ENCODE peak calls at places on chromosomes 4 and X, in five cellular contexts. P, D, O, R and Y are unnamed samples.

GRCh38 chr4:174357321-174357720 is 73.6 kb downstream of the CEP44 start:
- DNase-seq in P (no peak), D (no peak), O (no peak), R (no peak), Y (no peak)

GRCh38 chr4:13535708-13536361 is 8.5 kb downstream of the NKX3-2 start:
- DNase-seq in P (peak), D (no peak), O (no peak), R (no peak), Y (no peak)

GRCh38 chr4:25424539-25425228 is 47.6 kb downstream of the ANAPC4 start:
- DNase-seq in P (no peak), D (no peak), O (no peak), R (no peak), Y (no peak)

GRCh38 chr4:159722052-159722451 is 619.2 kb downstream of the RAPGEF2 start:
- DNase-seq in P (no peak), D (no peak), O (no peak), R (no peak), Y (no peak)

GRCh38 chrX:108070891-108071290 is 20.5 kb downstream of the PSMD10 start:
- DNase-seq in P (no peak), D (no peak), O (no peak), R (no peak), Y (no peak)

GRCh38 chr4:184649026-184649970 is at the start of the genes CASP3 and PRIMPOL:
- DNase-seq in P (peak), D (peak), O (peak), R (peak), Y (peak)

GRCh38 chrX:113009837-113010236 is 169.2 kb upstream of the AMOT start:
- DNase-seq in P (no peak), D (no peak), O (no peak), R (no peak), Y (no peak)

GRCh38 chr4:168550071-168550766 is 53.4 kb downstream of the PALLD start:
- DNase-seq in P (no peak), D (no peak), O (no peak), R (no peak), Y (no peak)

GRCh38 chrX:142089193-142089592 is 115.9 kb downstream of the MAGEC2 start:
- DNase-seq in P (no peak), D (peak), O (no peak), R (no peak), Y (no peak)

GRCh38 chr4:10664408-10664807 is 20.2 kb downstream of the CLNK start:
- DNase-seq in P (no peak), D (no peak), O (no peak), R (peak), Y (no peak)

GRCh38 chr4:16896871-16897270 is 1.6 kb downstream of the LDB2 start:
- DNase-seq in P (no peak), D (no peak), O (no peak), R (no peak), Y (no peak)

GRCh38 chr4:114399085-114399484 is 199.5 kb upstream of the UGT8 start:
- DNase-seq in P (no peak), D (peak), O (no peak), R (no peak), Y (no peak)

GRCh38 chrX:118254611-118255010 is 91.3 kb upstream of the WDR44 start:
- DNase-seq in P (no peak), D (peak), O (peak), R (peak), Y (no peak)

GRCh38 chr4:1990348-1990645 is 18.5 kb downstream of the NELFA start:
- DNase-seq in P (no peak), D (no peak), O (no peak), R (no peak), Y (no peak)

GRCh38 chr4:83561381-83561780 is 25.5 kb downstream of the GPAT3 start:
- DNase-seq in P (no peak), D (no peak), O (no peak), R (no peak), Y (no peak)

GRCh38 chr4:6760865-6761264 is 21.7 kb upstream of the KIAA0232 start:
- DNase-seq in P (no peak), D (no peak), O (no peak), R (no peak), Y (no peak)

GRCh38 chr4:128954941-128955340 is 138.4 kb downstream of the SCLT1 start:
- DNase-seq in P (no peak), D (no peak), O (no peak), R (no peak), Y (no peak)

GRCh38 chr4:55358668-55359067 is 12.6 kb downstream of the SRD5A3 start:
- DNase-seq in P (no peak), D (no peak), O (no peak), R (no peak), Y (no peak)

GRCh38 chr4:173318648-173319211 is 15.4 kb downstream of the HMGB2 start:
- DNase-seq in P (no peak), D (no peak), O (peak), R (no peak), Y (no peak)

GRCh38 chr4:126778348-126778747 is 854.4 kb upstream of the INTU start:
- DNase-seq in P (no peak), D (no peak), O (no peak), R (no peak), Y (no peak)

GRCh38 chr4:123554819-123555499 is 158.4 kb downstream of the SPRY1 start:
- DNase-seq in P (no peak), D (no peak), O (no peak), R (peak), Y (peak)

GRCh38 chrX:1596676-1597344 is 5.4 kb downstream of the AKAP17A start:
- DNase-seq in P (no peak), D (no peak), O (no peak), R (no peak), Y (no peak)